ENCODE peak calls at places on chromosomes 11 and 22, in seven cellular contexts. I, O, P, H, X, Q and R are unnamed samples. For H3K4me1, the result is how much of the 10 kb centered on the place peaks cover.

GRCh38 chr11:26557666-26558065 is 14.4 kb downstream of the MUC15 start:
- DNase-seq in I (no peak), O (no peak), P (no peak), H (no peak), X (no peak), Q (no peak), R (no peak)

GRCh38 chr11:117980716-117981115 is 5.5 kb upstream of the IL10RA start:
- DNase-seq in I (no peak), O (no peak), P (no peak), H (no peak), X (no peak), Q (no peak), R (no peak)

GRCh38 chr22:37746366-37747089 is 49.7 kb downstream of the TRIOBP start:
- DNase-seq in I (no peak), O (no peak), P (peak), H (no peak), X (peak), Q (peak), R (peak)

GRCh38 chr11:75445315-75445953 is 12.4 kb upstream of the KLHL35 start:
- DNase-seq in I (peak), O (peak), P (peak), H (peak), X (peak), Q (peak), R (peak)

GRCh38 chr11:99803501-99803900 is 782.8 kb downstream of the CNTN5 start:
- DNase-seq in I (no peak), O (no peak), P (no peak), H (no peak), X (no peak), Q (no peak), R (no peak)

GRCh38 chr11:12602421-12602820 is 71.8 kb upstream of the TEAD1 start:
- DNase-seq in I (no peak), O (no peak), P (no peak), H (no peak), X (no peak), Q (no peak), R (no peak)

GRCh38 chr11:134393638-134394037 is 18.4 kb downstream of the B3GAT1 start:
- DNase-seq in I (peak), O (no peak), P (no peak), H (no peak), X (no peak), Q (peak), R (no peak)

GRCh38 chr11:65260756-65261590 is 789 bp upstream of the POLA2 start:
- DNase-seq in I (peak), O (no peak), P (no peak), H (no peak), X (no peak), Q (no peak), R (no peak)

GRCh38 chr11:22338465-22338810 is 257 bp downstream of the SLC17A6 start:
- DNase-seq in I (no peak), O (no peak), P (no peak), H (no peak), X (no peak), Q (peak), R (no peak)

GRCh38 chr11:102017029-102017428 is 30.2 kb upstream of the CFAP300 start:
- DNase-seq in I (no peak), O (no peak), P (no peak), H (no peak), X (no peak), Q (no peak), R (no peak)

GRCh38 chr11:100863080-100863581 is 176.0 kb downstream of the ARHGAP42 start:
- DNase-seq in I (no peak), O (no peak), P (peak), H (no peak), X (peak), Q (peak), R (no peak)

GRCh38 chr22:48238966-48239365 is 1476.5 kb downstream of the TBC1D22A start:
- DNase-seq in I (no peak), O (peak), P (no peak), H (no peak), X (no peak), Q (peak), R (no peak)

GRCh38 chr11:125464266-125464662 is 31.8 kb downstream of the FEZ1 start:
- DNase-seq in I (peak), O (no peak), P (no peak), H (no peak), X (no peak), Q (no peak), R (no peak)

GRCh38 chr22:50317674-50318073 is 9.1 kb downstream of the DENND6B start:
- DNase-seq in I (no peak), O (no peak), P (no peak), H (no peak), X (no peak), Q (no peak), R (no peak)

GRCh38 chr22:38956551-38956950 is 858 bp upstream of the APOBEC3A start:
- DNase-seq in I (no peak), O (peak), P (no peak), H (no peak), X (no peak), Q (no peak), R (no peak)

GRCh38 chr11:106482920-106483761 is 405.7 kb downstream of the AASDHPPT start:
- DNase-seq in I (no peak), O (no peak), P (no peak), H (peak), X (no peak), Q (peak), R (no peak)

GRCh38 chr22:46110215-46110614 is 40.1 kb upstream of the PPARA start:
- DNase-seq in I (no peak), O (peak), P (no peak), H (no peak), X (peak), Q (no peak), R (no peak)

GRCh38 chr11:16155448-16155847 is 200.9 kb downstream of the SOX6 start:
- DNase-seq in I (peak), O (no peak), P (no peak), H (no peak), X (no peak), Q (no peak), R (no peak)

GRCh38 chr22:29385748-29386147 is 2.6 kb downstream of the AP1B1 start:
- DNase-seq in I (no peak), O (peak), P (peak), H (no peak), X (peak), Q (no peak), R (no peak)

GRCh38 chr11:57704932-57705331 is 7.1 kb downstream of the MED19 start:
- DNase-seq in I (no peak), O (no peak), P (no peak), H (no peak), X (no peak), Q (no peak), R (no peak)

GRCh38 chr11:520428-521178 is 13.6 kb upstream of the RNH1 start:
- DNase-seq in I (no peak), O (no peak), P (peak), H (no peak), X (no peak), Q (peak), R (no peak)

GRCh38 chr11:17752144-17752543 is 17.6 kb downstream of the KCNC1 start:
- DNase-seq in I (no peak), O (no peak), P (peak), H (no peak), X (no peak), Q (no peak), R (no peak)

GRCh38 chr22:27252282-27253049 is 549.1 kb downstream of the MN1 start:
- DNase-seq in I (peak), O (peak), P (peak), H (no peak), X (peak), Q (no peak), R (peak)

GRCh38 chr22:50529416-50530279 is at the start of gene TYMP:
- DNase-seq in I (peak), O (peak), P (peak), H (no peak), X (peak), Q (peak), R (peak)

GRCh38 chr11:46504817-46505613 is 88.8 kb downstream of the AMBRA1 start:
- DNase-seq in I (no peak), O (no peak), P (no peak), H (no peak), X (no peak), Q (no peak), R (no peak)

GRCh38 chr11:45846974-45847907 is at the start of gene CRY2:
- DNase-seq in I (peak), O (peak), P (peak), H (peak), X (peak), Q (peak), R (peak)

GRCh38 chr22:35099883-35100282 is 33.9 kb downstream of the ISX start:
- DNase-seq in I (no peak), O (no peak), P (no peak), H (no peak), X (no peak), Q (no peak), R (no peak)

GRCh38 chr22:41288245-41288946 is 2.4 kb upstream of the RANGAP1 start:
- DNase-seq in I (peak), O (no peak), P (no peak), H (peak), X (peak), Q (no peak), R (no peak)

GRCh38 chr11:112963368-112963955 is 2.2 kb downstream of the NCAM1 start:
- DNase-seq in I (no peak), O (no peak), P (no peak), H (no peak), X (no peak), Q (peak), R (no peak)

GRCh38 chr11:77515483-77515882 is 41.6 kb upstream of the PAK1 start:
- DNase-seq in I (no peak), O (no peak), P (no peak), H (no peak), X (no peak), Q (no peak), R (no peak)

GRCh38 chr22:23242473-23243001 is 62.2 kb downstream of the BCR start:
- DNase-seq in I (no peak), O (no peak), P (no peak), H (no peak), X (no peak), Q (peak), R (no peak)

GRCh38 chr22:19974233-19974861 is 32.7 kb upstream of the TXNRD2 start:
- DNase-seq in I (peak), O (no peak), P (no peak), H (no peak), X (peak), Q (peak), R (no peak)

GRCh38 chr11:1873048-1873812 is 18.5 kb downstream of the PRR33 start:
- DNase-seq in I (no peak), O (no peak), P (peak), H (no peak), X (no peak), Q (peak), R (peak)

GRCh38 chr22:42613869-42614268 is 814 bp downstream of the POLDIP3 start:
- DNase-seq in I (no peak), O (no peak), P (no peak), H (no peak), X (no peak), Q (no peak), R (no peak)

GRCh38 chr11:84437129-84438123 is 1151.3 kb upstream of the CCDC90B start:
- DNase-seq in I (no peak), O (no peak), P (peak), H (no peak), X (peak), Q (peak), R (no peak)
- H3K4me3 ChIP-seq in I (no peak), O (peak), P (peak), H (no peak), X (no peak), Q (peak), R (peak)

DNA sequence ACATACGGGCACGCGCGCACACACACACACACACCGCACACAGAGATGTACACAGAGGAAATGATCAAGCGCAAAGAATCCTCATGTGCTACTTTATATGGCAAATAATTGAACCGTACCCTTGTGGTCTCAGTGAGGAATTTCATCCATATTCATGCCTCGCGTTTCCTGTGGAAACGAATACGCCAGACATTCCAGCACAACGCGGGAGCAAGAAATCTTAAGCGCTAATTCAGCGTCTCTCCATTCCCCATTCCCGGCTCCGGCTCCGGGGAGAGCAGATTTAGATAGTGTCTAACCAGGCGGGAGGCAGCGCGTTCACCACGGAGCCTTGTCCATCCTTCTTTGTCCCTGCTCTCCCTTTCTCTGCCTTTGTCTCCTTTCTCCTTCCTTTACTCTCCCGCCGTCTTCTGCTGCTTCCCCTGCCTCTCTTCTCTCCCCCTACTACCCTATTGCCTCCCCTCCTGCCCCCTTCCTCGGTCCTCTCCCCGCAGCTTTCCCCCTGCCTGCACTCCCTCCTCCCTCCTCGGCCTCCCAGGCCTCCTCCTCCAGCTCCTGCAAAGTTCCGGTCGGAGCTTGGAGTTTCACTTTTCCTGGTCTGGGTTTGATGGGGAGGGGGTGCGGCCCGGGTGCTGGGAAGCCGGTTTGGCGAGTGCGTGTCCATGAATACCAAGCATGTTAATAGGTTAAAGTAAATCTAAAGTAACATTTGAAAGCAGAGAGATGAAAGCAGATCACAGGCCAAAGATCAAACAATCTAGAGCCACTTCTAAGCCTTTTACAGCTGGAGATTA is 579.3 kb downstream of the BUD13 start:
- DNase-seq in I (peak), O (no peak), P (peak), H (no peak), X (peak), Q (peak), R (no peak)
- TF ChIP-seq CTCF in I (no peak), O (no peak), P (peak), H (no peak), X (peak), Q (peak), R (peak)

GRCh38 chr11:66969584-66970205 is 5.4 kb upstream of the C11orf86 start:
- DNase-seq in I (no peak), O (no peak), P (no peak), H (no peak), X (no peak), Q (no peak), R (no peak)
- H3K4me1 ChIP-seq in I (half or more), O (under half), P (under half), H (under half), X (under half), Q (under half), R (under half)

GRCh38 chr11:78646564-78647185 is 72.0 kb upstream of the NARS2 start:
- DNase-seq in I (peak), O (no peak), P (no peak), H (peak), X (peak), Q (peak), R (no peak)
- H3K4me3 ChIP-seq in I (no peak), O (no peak), P (no peak), H (no peak), X (no peak), Q (no peak), R (no peak)